ENCODE peak calls at places on chromosomes 4 and X, in ten cellular contexts. N is mucosa of descending colon, P is glutamatergic neuron, F is tibial artery, D is lower lobe of right lung, J is mammary epithelial cell, W is nephron progenitor cell, S is endothelial cell of umbilical vein, K is ovary, Z is endodermal cell. Y is an unnamed sample.

GRCh38 chr4:183249854-183250253 is 70.2 kb downstream of the CLDN22 start:
- DNase-seq in N (no peak), P (no peak), F (no peak), D (no peak), J (peak), W (no peak), S (peak), K (no peak), Z (no peak), Y (peak)

GRCh38 chrX:40816906-40817305 is 81.6 kb upstream of the MED14 start:
- DNase-seq in N (no peak), P (no peak), F (no peak), D (no peak), J (no peak), W (no peak), S (no peak), K (no peak), Z (peak), Y (no peak)

GRCh38 chrX:33160273-33160672 is 51.1 kb downstream of the DMD start:
- DNase-seq in N (no peak), P (no peak), F (no peak), D (no peak), J (peak), W (no peak), S (no peak), K (no peak), Z (no peak), Y (no peak)

GRCh38 chr4:75287738-75288517 is 226.3 kb downstream of the RCHY1 start:
- DNase-seq in N (peak), P (no peak), F (no peak), D (no peak), J (no peak), W (no peak), S (no peak), K (no peak), Z (no peak), Y (no peak)

GRCh38 chrX:21479695-21480280 is 105.6 kb downstream of the CNKSR2 start:
- DNase-seq in N (no peak), P (no peak), F (no peak), D (no peak), J (peak), W (peak), S (peak), K (no peak), Z (peak), Y (peak)

GRCh38 chr4:164648151-164648848 is 105.6 kb upstream of the SMIM31 start:
- DNase-seq in N (no peak), P (no peak), F (no peak), D (no peak), J (peak), W (no peak), S (no peak), K (no peak), Z (no peak), Y (no peak)

GRCh38 chr4:120893314-120893713 is 29.2 kb downstream of the PRDM5 start:
- DNase-seq in N (no peak), P (no peak), F (no peak), D (no peak), J (no peak), W (no peak), S (no peak), K (no peak), Z (no peak), Y (no peak)

GRCh38 chrX:88284844-88285243 is 462.2 kb upstream of the CPXCR1 start:
- DNase-seq in N (no peak), P (no peak), F (no peak), D (no peak), J (no peak), W (no peak), S (no peak), K (no peak), Z (no peak), Y (no peak)

GRCh38 chrX:112266136-112266535 is 183.6 kb upstream of the TRPC5 start:
- DNase-seq in N (no peak), P (no peak), F (no peak), D (no peak), J (no peak), W (no peak), S (no peak), K (no peak), Z (no peak), Y (no peak)

GRCh38 chr4:174394915-174395314 is 111.2 kb downstream of the CEP44 start:
- DNase-seq in N (no peak), P (no peak), F (no peak), D (no peak), J (peak), W (no peak), S (no peak), K (no peak), Z (no peak), Y (no peak)

GRCh38 chrX:102950908-102951866 is 14.1 kb downstream of the RAB40AL start:
- DNase-seq in N (peak), P (peak), F (peak), D (no peak), J (peak), W (peak), S (peak), K (no peak), Z (peak), Y (peak)

DNA sequence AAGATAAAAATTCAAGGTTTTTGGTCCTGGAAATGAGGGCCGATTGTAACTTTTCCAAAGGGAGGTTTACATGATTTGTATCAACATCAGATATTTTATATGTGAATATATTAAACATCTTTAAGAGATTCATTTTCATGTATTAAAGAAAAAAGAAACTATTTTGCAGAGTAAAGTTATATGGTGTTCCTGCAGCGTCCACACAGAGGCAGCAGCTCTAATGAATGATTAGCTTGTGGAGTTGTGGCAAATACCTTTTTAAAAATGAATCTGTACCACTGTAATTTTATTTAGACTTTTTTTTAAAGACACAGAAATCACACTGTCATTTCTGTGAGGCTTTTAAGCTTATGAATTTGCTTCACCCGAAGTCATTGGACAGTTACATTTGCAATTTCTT is 25.6 kb upstream of the FHDC1 start:
- DNase-seq in N (no peak), P (no peak), F (no peak), D (no peak), J (no peak), W (no peak), S (no peak), K (no peak), Z (no peak), Y (no peak)
- TF ChIP-seq CTCF in N (no peak), P (no peak), F (no peak), D (no peak), J (no peak), W (no peak), S (no peak), K (no peak), Z (peak), Y (no peak)

GRCh38 chr4:6680372-6681034 is 13.2 kb upstream of the S100P start:
- DNase-seq in N (no peak), P (no peak), F (no peak), D (no peak), J (no peak), W (no peak), S (no peak), K (no peak), Z (peak), Y (no peak)
- TF ChIP-seq CTCF in N (no peak), P (peak), F (no peak), D (no peak), J (peak), W (no peak), S (peak), K (no peak), Z (peak), Y (peak)

DNA sequence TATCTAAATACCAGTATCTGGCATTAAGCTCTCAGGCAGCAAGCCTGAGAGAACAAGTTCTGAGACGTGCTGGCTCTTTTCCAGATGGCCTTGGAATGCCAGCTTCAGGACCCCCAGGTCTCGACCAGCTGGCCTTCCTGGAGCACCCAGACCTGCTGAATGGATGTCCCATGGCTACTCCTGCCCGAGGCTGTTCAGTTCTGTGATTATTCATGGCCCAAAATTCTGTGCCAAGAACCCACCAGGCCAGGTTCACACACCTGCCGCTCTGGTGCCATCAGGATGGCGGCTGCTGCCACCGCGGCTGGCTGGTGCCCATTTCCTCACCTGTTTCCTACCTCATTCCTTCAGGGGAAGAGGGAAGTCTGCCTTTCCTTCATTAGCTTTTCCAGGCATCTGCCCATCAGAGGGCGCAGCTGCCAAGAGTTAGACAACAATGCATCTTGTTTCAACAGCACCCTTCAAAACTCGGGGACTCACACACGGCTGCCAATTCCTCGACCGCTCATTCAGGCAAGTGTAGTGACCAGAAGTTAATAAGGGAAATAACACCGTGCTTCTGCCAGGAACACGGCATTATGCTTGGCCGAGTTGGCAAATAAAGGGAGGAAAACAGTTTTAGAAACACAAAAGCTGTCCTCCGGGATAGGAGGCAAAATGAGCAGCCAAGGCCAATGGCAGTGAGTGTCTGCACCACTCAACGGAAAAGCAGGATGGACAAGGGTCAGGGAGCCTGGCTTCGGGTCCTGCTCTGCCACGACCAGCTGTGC is 173.8 kb downstream of the NSUN7 start:
- DNase-seq in N (no peak), P (no peak), F (peak), D (no peak), J (no peak), W (no peak), S (peak), K (no peak), Z (no peak), Y (no peak)
- TF ChIP-seq CTCF in N (no peak), P (no peak), F (peak), D (no peak), J (no peak), W (no peak), S (no peak), K (no peak), Z (no peak), Y (no peak)

DNA sequence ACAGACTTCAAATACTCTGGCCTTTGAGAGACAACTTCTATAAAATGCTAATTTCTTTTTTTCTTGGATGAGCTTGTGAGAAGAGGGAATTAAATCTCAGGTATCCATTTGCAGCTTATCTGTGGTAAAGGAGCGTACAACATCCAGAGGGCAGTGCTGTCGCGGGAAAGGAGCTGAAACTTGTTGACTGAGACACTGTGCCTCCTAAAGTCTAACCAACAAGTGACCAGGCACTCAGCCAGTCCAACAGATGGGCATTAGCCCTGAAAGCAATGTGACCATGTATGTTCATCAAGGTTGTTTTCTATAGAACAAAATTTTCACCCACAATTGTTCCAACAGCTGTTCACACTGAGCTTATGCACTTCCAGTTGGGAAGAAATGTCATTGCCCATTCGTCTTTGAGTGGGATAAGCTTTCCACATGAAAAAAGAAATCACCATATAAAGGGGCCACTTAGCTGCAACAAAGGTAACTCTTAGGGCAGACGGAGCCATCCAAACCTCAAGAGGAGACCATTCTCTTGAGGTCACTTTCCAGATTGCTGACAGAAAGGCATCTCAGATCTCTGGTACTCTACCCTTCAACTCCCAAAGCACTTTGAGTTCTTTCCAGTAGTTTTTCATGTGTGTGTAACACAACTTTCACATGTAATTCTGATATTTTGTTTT is 244.8 kb upstream of the NEIL3 start:
- DNase-seq in N (no peak), P (no peak), F (no peak), D (no peak), J (no peak), W (no peak), S (no peak), K (no peak), Z (no peak), Y (no peak)
- TF ChIP-seq CTCF in N (no peak), P (no peak), F (no peak), D (no peak), J (no peak), W (no peak), S (no peak), K (no peak), Z (peak), Y (no peak)

DNA sequence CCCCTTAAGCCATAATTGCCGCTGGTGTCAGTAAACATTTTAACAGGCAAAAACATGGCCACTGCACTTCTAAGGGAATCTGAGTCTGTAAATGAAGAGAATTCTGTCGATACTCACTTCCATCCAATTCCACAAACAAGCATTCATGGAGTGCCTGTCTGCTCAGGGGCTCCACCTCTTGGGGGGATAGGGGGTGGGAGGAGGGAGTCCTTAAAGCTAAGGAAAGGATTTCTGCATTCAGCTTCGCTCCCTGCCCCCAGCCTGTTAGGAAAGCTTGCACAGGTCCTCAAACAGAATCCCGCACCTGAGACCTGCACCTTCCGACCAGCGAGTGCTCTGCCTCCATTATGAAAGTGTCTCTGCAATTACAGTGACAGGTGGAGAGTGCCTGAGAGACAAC is 130.2 kb upstream of the KIT start:
- DNase-seq in N (no peak), P (no peak), F (no peak), D (no peak), J (no peak), W (no peak), S (no peak), K (no peak), Z (peak), Y (no peak)
- TF ChIP-seq CTCF in N (no peak), P (no peak), F (no peak), D (no peak), J (no peak), W (no peak), S (no peak), K (no peak), Z (peak), Y (no peak)

Y was measured in GM10248.